ENCODE peak calls at places on chromosomes 13 and 19, in six cellular contexts. C, O, R, A, V and N are unnamed samples.

GRCh38 chr13:92074658-92075057 is 676.2 kb downstream of the GPC5 start:
- DNase-seq in C (no peak), O (no peak), R (no peak), A (no peak), V (no peak), N (no peak)

GRCh38 chr13:66618702-66619101 is 611.4 kb downstream of the PCDH9 start:
- DNase-seq in C (peak), O (peak), R (no peak), A (no peak), V (no peak), N (no peak)

GRCh38 chr19:29277107-29277506 is 64.2 kb upstream of the UQCRFS1 start:
- DNase-seq in C (peak), O (no peak), R (no peak), A (peak), V (peak), N (peak)

GRCh38 chr13:110121312-110122083 is 185.5 kb downstream of the COL4A1 start:
- DNase-seq in C (no peak), O (no peak), R (no peak), A (no peak), V (no peak), N (no peak)

GRCh38 chr13:33978653-33979052 is 160.7 kb downstream of the RFC3 start:
- DNase-seq in C (no peak), O (no peak), R (no peak), A (no peak), V (no peak), N (no peak)

GRCh38 chr13:106423530-106423929 is 111.9 kb downstream of the EFNB2 start:
- DNase-seq in C (no peak), O (no peak), R (no peak), A (no peak), V (peak), N (no peak)

GRCh38 chr13:105016266-105016665 is 1519.2 kb downstream of the EFNB2 start:
- DNase-seq in C (no peak), O (no peak), R (no peak), A (no peak), V (no peak), N (no peak)

GRCh38 chr13:79190932-79191331 is 215.1 kb downstream of the RBM26 start:
- DNase-seq in C (no peak), O (no peak), R (no peak), A (no peak), V (no peak), N (peak)

GRCh38 chr13:24313449-24313848 is 4.1 kb downstream of the C1QTNF9 start:
- DNase-seq in C (peak), O (no peak), R (no peak), A (no peak), V (no peak), N (no peak)

GRCh38 chr13:94607056-94607455 is 5.4 kb downstream of the GPR180 start:
- DNase-seq in C (no peak), O (no peak), R (no peak), A (no peak), V (no peak), N (no peak)

GRCh38 chr13:113032291-113032690 is 63.3 kb downstream of the MCF2L start:
- DNase-seq in C (no peak), O (no peak), R (no peak), A (no peak), V (no peak), N (no peak)

GRCh38 chr19:40510526-40511115 is 43.8 kb downstream of the SPTBN4 start:
- DNase-seq in C (peak), O (no peak), R (no peak), A (no peak), V (no peak), N (no peak)

GRCh38 chr13:110719036-110719710 is 5.7 kb downstream of the ING1 start:
- DNase-seq in C (no peak), O (no peak), R (no peak), A (no peak), V (no peak), N (no peak)

GRCh38 chr13:98741741-98742435 is 10.6 kb downstream of the SLC15A1 start:
- DNase-seq in C (no peak), O (no peak), R (no peak), A (no peak), V (no peak), N (no peak)

GRCh38 chr13:72384186-72384823 is 343.1 kb downstream of the MZT1 start:
- DNase-seq in C (no peak), O (no peak), R (no peak), A (no peak), V (no peak), N (no peak)

GRCh38 chr13:95624020-95624419 is 20.5 kb downstream of the DZIP1 start:
- DNase-seq in C (peak), O (peak), R (peak), A (no peak), V (no peak), N (no peak)

GRCh38 chr13:25085125-25085742 is 10.7 kb upstream of the PABPC3 start:
- DNase-seq in C (peak), O (peak), R (peak), A (peak), V (no peak), N (no peak)

GRCh38 chr19:16445238-16446107 is 26.3 kb downstream of the EPS15L1 start:
- DNase-seq in C (peak), O (no peak), R (no peak), A (peak), V (peak), N (peak)

GRCh38 chr13:113415825-113416224 is 37.5 kb downstream of the ADPRHL1 start:
- DNase-seq in C (no peak), O (no peak), R (no peak), A (no peak), V (no peak), N (no peak)